ENCODE peak calls at places on chromosomes 3 and 15, in seven cellular contexts. A is brain pericyte; V is LoVo; Q is activated naive CD8-positive, alpha-beta T cell treated with anti-CD3 and anti-CD28 coated beads for 36 hours; F is left colon; O is kidney epithelial cell; S is naive thymus-derived CD8-positive, alpha-beta T cell. U is an unnamed sample.

GRCh38 chr3:14389133-14390115 is 13.0 kb upstream of the SLC6A6 start:
- DNase-seq in A (no peak), V (no peak), Q (no peak), F (no peak), O (no peak), S (no peak), U (no peak)

GRCh38 chr3:189907803-189908202 is 212.9 kb downstream of the P3H2 start:
- DNase-seq in A (no peak), V (no peak), Q (no peak), F (no peak), O (no peak), S (no peak), U (no peak)

GRCh38 chr3:49217688-49218470 is 46.5 kb downstream of the KLHDC8B start:
- DNase-seq in A (no peak), V (no peak), Q (no peak), F (no peak), O (no peak), S (no peak), U (no peak)

GRCh38 chr3:187736418-187736871 is 8.8 kb downstream of the BCL6 start:
- DNase-seq in A (no peak), V (no peak), Q (no peak), F (no peak), O (no peak), S (no peak), U (peak)

GRCh38 chr3:141538568-141538967 is 51.7 kb downstream of the RASA2 start:
- DNase-seq in A (no peak), V (no peak), Q (no peak), F (no peak), O (no peak), S (no peak), U (no peak)

GRCh38 chr3:170355738-170356595 is 1.5 kb upstream of the SKIL start:
- DNase-seq in A (peak), V (no peak), Q (no peak), F (peak), O (no peak), S (peak), U (peak)

GRCh38 chr3:112333002-112333385 is at the start of gene CD200:
- DNase-seq in A (peak), V (peak), Q (peak), F (peak), O (no peak), S (peak), U (peak)

GRCh38 chr3:171459130-171459941 is 869 bp downstream of the TNIK start:
- DNase-seq in A (no peak), V (peak), Q (peak), F (peak), O (no peak), S (peak), U (peak)

GRCh38 chr3:185709241-185709955 is 115.4 kb downstream of the IGF2BP2 start:
- DNase-seq in A (no peak), V (no peak), Q (no peak), F (no peak), O (no peak), S (no peak), U (no peak)

GRCh38 chr3:114078126-114078525 is 21.6 kb downstream of the QTRT2 start:
- DNase-seq in A (no peak), V (no peak), Q (no peak), F (no peak), O (no peak), S (no peak), U (no peak)

GRCh38 chr3:142595581-142595950 is 627 bp upstream of the PLS1 start:
- DNase-seq in A (peak), V (peak), Q (no peak), F (no peak), O (peak), S (no peak), U (peak)

GRCh38 chr15:40308844-40309189 is 1.1 kb upstream of the PLCB2 start:
- DNase-seq in A (no peak), V (no peak), Q (peak), F (peak), O (no peak), S (no peak), U (no peak)

GRCh38 chr15:46703871-46704637 is 1013.3 kb upstream of the SEMA6D start:
- DNase-seq in A (no peak), V (no peak), Q (no peak), F (no peak), O (no peak), S (no peak), U (no peak)

GRCh38 chr15:31842532-31843195 is 187.7 kb upstream of the CHRNA7 start:
- DNase-seq in A (no peak), V (no peak), Q (no peak), F (no peak), O (no peak), S (no peak), U (no peak)

GRCh38 chr3:62604746-62605351 is 231.5 kb upstream of the FEZF2 start:
- DNase-seq in A (no peak), V (no peak), Q (no peak), F (no peak), O (no peak), S (no peak), U (no peak)